ENCODE peak calls at places on chromosomes 6 and 20, in four cellular contexts. M is stimulated activated CD8-positive, alpha-beta memory T cell treated with anti-CD3 and anti-CD28 coated beads, Interleukin-2, amount 100 ng/mL, for 48 hours; X is NCI-H774; Z is tibial nerve. K is an unnamed sample.

GRCh38 chr6:90887764-90888163 is 300.9 kb upstream of the MAP3K7 start:
- DNase-seq in X (no peak), Z (no peak), M (no peak), K (no peak)

GRCh38 chr6:168210239-168211107 is 109.1 kb downstream of the DACT2 start:
- DNase-seq in X (no peak), M (no peak), Z (no peak), K (no peak)

GRCh38 chr6:21742238-21742660 is 148.7 kb downstream of the SOX4 start:
- DNase-seq in M (no peak), Z (no peak), X (no peak), K (no peak)

GRCh38 chr6:33112148-33112547 is 36.4 kb downstream of the HLA-DPB1 start:
- DNase-seq in Z (no peak), M (no peak), X (no peak), K (no peak)

GRCh38 chr20:13243826-13244376 is 22.8 kb downstream of the ISM1 start:
- DNase-seq in X (no peak), Z (no peak), M (no peak), K (no peak)

GRCh38 chr6:136446579-136447182 is 103.5 kb downstream of the MAP7 start:
- DNase-seq in Z (no peak), M (no peak), X (no peak), K (no peak)

GRCh38 chr6:114158838-114159694 is 183.8 kb downstream of the HS3ST5 start:
- DNase-seq in X (no peak), Z (no peak), M (no peak), K (no peak)

GRCh38 chr6:153059757-153060156 is 57.2 kb upstream of the MTRF1L start:
- DNase-seq in X (peak; percentile 3), M (no peak), Z (no peak), K (no peak)

GRCh38 chr20:54711061-54711460 is 235.7 kb downstream of the DOK5 start:
- DNase-seq in X (no peak), Z (no peak), M (no peak), K (no peak)

GRCh38 chr6:17354700-17355403 is 38.5 kb upstream of the CAP2 start:
- DNase-seq in M (no peak), Z (no peak), X (no peak), K (no peak)